ENCODE peak calls at places on chromosomes 6 and 20, in four cellular contexts. N is stimulated activated CD4-positive, alpha-beta T cell treated with anti-CD3 and anti-CD28 coated beads, Interleukin-1b, Interleukin-23, amount 100 ng/mL, for 1 hour; M is GM12892; F is T-helper 2 cell. C is an unnamed sample.

GRCh38 chr6:55704421-55704820 is 125.4 kb upstream of the HMGCLL1 start:
- DNase-seq in F (no peak), N (no peak), M (no peak), C (peak)

GRCh38 chr6:127520061-127520460 is 926 bp upstream of the MTCL3 start:
- DNase-seq in M (no peak), F (no peak), N (no peak), C (peak)

GRCh38 chr20:58708246-58708931 is 15.8 kb downstream of the NPEPL1 start:
- DNase-seq in N (no peak), M (no peak), F (no peak), C (no peak)

GRCh38 chr6:88367248-88367647 is 201.1 kb upstream of the CNR1 start:
- DNase-seq in N (no peak), M (no peak), F (no peak), C (no peak)

GRCh38 chr6:148629910-148630470 is 116.8 kb upstream of the UST start:
- DNase-seq in N (no peak), F (no peak), M (no peak), C (no peak)

GRCh38 chr6:116531675-116532570 is 13.6 kb downstream of the TRAPPC3L start:
- DNase-seq in M (no peak), N (peak), F (no peak), C (peak)

GRCh38 chr20:24734139-24734538 is 214.9 kb upstream of the CST7 start:
- DNase-seq in M (no peak), F (no peak), N (no peak), C (no peak)

GRCh38 chr20:59571591-59572314 is 32.6 kb upstream of the PHACTR3 start:
- DNase-seq in F (no peak), M (peak), N (peak), C (peak)

GRCh38 chr6:142530566-142530965 is 228.8 kb downstream of the ADGRG6 start:
- DNase-seq in M (no peak), F (no peak), N (no peak), C (peak)

GRCh38 chr20:2237059-2237458 is 58.7 kb upstream of the TGM3 start:
- DNase-seq in M (no peak), F (no peak), N (no peak), C (peak)

GRCh38 chr6:142377112-142377848 is 75.5 kb downstream of the ADGRG6 start:
- DNase-seq in N (no peak), M (no peak), F (no peak), C (peak)

GRCh38 chr6:143125896-143126573 is 65.3 kb downstream of the AIG1 start:
- DNase-seq in N (no peak), F (no peak), M (no peak), C (peak)

GRCh38 chr6:133114973-133115372 is 126.2 kb upstream of the EYA4 start:
- DNase-seq in N (no peak), F (no peak), M (no peak), C (peak)

GRCh38 chr20:59603727-59604608 is at the start of gene PHACTR3:
- DNase-seq in M (no peak), N (no peak), F (no peak), C (no peak)

GRCh38 chr20:11235058-11235457 is 561.3 kb upstream of the JAG1 start:
- DNase-seq in M (no peak), N (no peak), F (no peak), C (peak)

GRCh38 chr6:110178626-110179405 is 654 bp downstream of the WASF1 start:
- DNase-seq in N (peak), M (no peak), F (peak), C (peak)

GRCh38 chr6:89794324-89794723 is 25.3 kb downstream of the MDN1 start:
- DNase-seq in N (no peak), M (no peak), F (no peak), C (no peak)

GRCh38 chr20:58986968-58987517 is 6.0 kb downstream of the NELFCD start:
- DNase-seq in M (no peak), F (no peak), N (no peak), C (no peak)

GRCh38 chr20:60636417-60636816 is 615.6 kb upstream of the CDH4 start:
- DNase-seq in M (no peak), N (no peak), F (no peak), C (no peak)

GRCh38 chr20:47223896-47224295 is 132.6 kb downstream of the ZMYND8 start:
- DNase-seq in F (no peak), N (no peak), M (no peak), C (no peak)